ENCODE peak calls at places on chromosomes 16 and 17, in seven cellular contexts. M, J, W, V, S, C and L are unnamed samples.

GRCh38 chr16:81632392-81633146 is 146.5 kb upstream of the PLCG2 start:
- DNase-seq in M (no peak), J (no peak), W (no peak), V (peak), S (no peak), C (no peak), L (no peak)

GRCh38 chr16:82034981-82035612 is at the start of gene HSD17B2:
- DNase-seq in M (no peak), J (no peak), W (no peak), V (peak), S (no peak), C (no peak), L (no peak)

GRCh38 chr17:68561319-68561718 is 39.8 kb downstream of the FAM20A start:
- DNase-seq in M (no peak), J (no peak), W (no peak), V (no peak), S (no peak), C (no peak), L (no peak)

GRCh38 chr17:7587831-7588230 is 2.1 kb downstream of the SOX15 start:
- DNase-seq in M (no peak), J (no peak), W (no peak), V (no peak), S (no peak), C (no peak), L (no peak)

GRCh38 chr16:70800306-70800705 is 652 bp downstream of the VAC14 start:
- DNase-seq in M (no peak), J (no peak), W (no peak), V (no peak), S (no peak), C (no peak), L (no peak)

GRCh38 chr17:10754109-10754508 is 24.3 kb upstream of the TMEM220 start:
- DNase-seq in M (no peak), J (no peak), W (peak), V (no peak), S (no peak), C (no peak), L (no peak)

GRCh38 chr17:79026345-79027273 is 2.6 kb downstream of the C1QTNF1 start:
- DNase-seq in M (no peak), J (no peak), W (no peak), V (peak), S (peak), C (no peak), L (no peak)

GRCh38 chr16:1713331-1713730 is 7.3 kb downstream of the MAPK8IP3 start:
- DNase-seq in M (no peak), J (no peak), W (no peak), V (no peak), S (no peak), C (no peak), L (no peak)

GRCh38 chr16:78638371-78638770 is 538.9 kb downstream of the WWOX start:
- DNase-seq in M (no peak), J (no peak), W (no peak), V (no peak), S (no peak), C (no peak), L (no peak)

GRCh38 chr17:63537991-63538692 is 12.1 kb upstream of the DCAF7 start:
- DNase-seq in M (no peak), J (no peak), W (peak), V (no peak), S (no peak), C (peak), L (no peak)

GRCh38 chr16:12398029-12398735 is 405.5 kb downstream of the CPPED1 start:
- DNase-seq in M (no peak), J (no peak), W (no peak), V (no peak), S (no peak), C (no peak), L (no peak)

GRCh38 chr16:84709609-84710008 is 9.8 kb downstream of the USP10 start:
- DNase-seq in M (no peak), J (no peak), W (no peak), V (no peak), S (no peak), C (no peak), L (no peak)

GRCh38 chr17:42194133-42194899 is at the start of gene GHDC:
- DNase-seq in M (no peak), J (no peak), W (peak), V (peak), S (peak), C (peak), L (no peak)

GRCh38 chr16:4339909-4340308 is 11.2 kb downstream of the PAM16 start:
- DNase-seq in M (no peak), J (no peak), W (no peak), V (no peak), S (peak), C (peak), L (no peak)

GRCh38 chr17:309361-309888 is 43.2 kb downstream of the RPH3AL start:
- DNase-seq in M (no peak), J (peak), W (peak), V (no peak), S (no peak), C (peak), L (peak)

GRCh38 chr16:54054237-54054780 is 232.3 kb downstream of the IRX3 start:
- DNase-seq in M (no peak), J (no peak), W (peak), V (no peak), S (no peak), C (no peak), L (no peak)

GRCh38 chr16:68396481-68396880 is 51.8 kb downstream of the SMPD3 start:
- DNase-seq in M (no peak), J (peak), W (peak), V (no peak), S (no peak), C (no peak), L (no peak)

GRCh38 chr17:75845058-75845711 is 981 bp upstream of the UNC13D start:
- DNase-seq in M (no peak), J (peak), W (peak), V (no peak), S (peak), C (peak), L (no peak)

GRCh38 chr17:75266315-75267145 is 4.5 kb downstream of the MIF4GD start:
- DNase-seq in M (no peak), J (no peak), W (no peak), V (no peak), S (no peak), C (no peak), L (no peak)

GRCh38 chr17:39014044-39014794 is 47.0 kb upstream of the FBXO47 start:
- DNase-seq in M (no peak), J (no peak), W (no peak), V (no peak), S (no peak), C (no peak), L (no peak)

GRCh38 chr17:29948460-29949185 is 7.2 kb downstream of the EFCAB5 start:
- DNase-seq in M (no peak), J (no peak), W (no peak), V (no peak), S (no peak), C (no peak), L (no peak)

GRCh38 chr16:89598199-89598598 is 15.2 kb upstream of the DPEP1 start:
- DNase-seq in M (no peak), J (no peak), W (no peak), V (no peak), S (no peak), C (no peak), L (no peak)

GRCh38 chr17:80859004-80859941 is 132.4 kb upstream of the CHMP6 start:
- DNase-seq in M (no peak), J (no peak), W (peak), V (peak), S (peak), C (peak), L (no peak)

GRCh38 chr17:48113201-48113676 is 5.7 kb downstream of the SNX11 start:
- DNase-seq in M (no peak), J (no peak), W (no peak), V (no peak), S (no peak), C (no peak), L (no peak)

GRCh38 chr17:52170963-52171572 is 12.6 kb upstream of the CA10 start:
- DNase-seq in M (no peak), J (peak), W (peak), V (no peak), S (no peak), C (no peak), L (no peak)
- TF ChIP-seq CTCF in M (no peak), J (peak), W (peak), V (peak), S (no peak), C (no peak), L (peak)

GRCh38 chr16:50998411-50998810 is 152.7 kb downstream of the SALL1 start:
- DNase-seq in M (no peak), J (no peak), W (no peak), V (no peak), S (no peak), C (no peak), L (no peak)

GRCh38 chr16:50996166-50996565 is 154.9 kb downstream of the SALL1 start:
- DNase-seq in M (no peak), J (no peak), W (no peak), V (no peak), S (no peak), C (no peak), L (no peak)

GRCh38 chr16:51002889-51003490 is 148.1 kb downstream of the SALL1 start:
- DNase-seq in M (no peak), J (no peak), W (no peak), V (no peak), S (no peak), C (no peak), L (no peak)

GRCh38 chr16:50997679-50998078 is 153.4 kb downstream of the SALL1 start:
- DNase-seq in M (no peak), J (no peak), W (no peak), V (no peak), S (no peak), C (no peak), L (no peak)

GRCh38 chr16:50999181-50999580 is 151.9 kb downstream of the SALL1 start:
- DNase-seq in M (no peak), J (no peak), W (peak), V (no peak), S (no peak), C (no peak), L (no peak)
- TF ChIP-seq CTCF in M (no peak), J (no peak), W (no peak), V (no peak), S (no peak), C (no peak), L (no peak)

GRCh38 chr16:2964416-2965223 is 545 bp downstream of the KREMEN2 start:
- DNase-seq in M (no peak), J (peak), W (peak), V (peak), S (no peak), C (peak), L (peak)
- TF ChIP-seq CTCF in M (no peak), J (peak), W (no peak), V (no peak), S (no peak), C (no peak), L (no peak)

GRCh38 chr17:61412860-61413653 is 13.4 kb downstream of the TBX2 start:
- DNase-seq in M (no peak), J (no peak), W (peak), V (no peak), S (no peak), C (no peak), L (no peak)

GRCh38 chr17:61411944-61412859 is 12.6 kb downstream of the TBX2 start:
- DNase-seq in M (no peak), J (peak), W (peak), V (peak), S (peak), C (peak), L (peak)

GRCh38 chr17:61410555-61411089 is 11.0 kb downstream of the TBX2 start:
- DNase-seq in M (no peak), J (peak), W (peak), V (peak), S (peak), C (peak), L (peak)

GRCh38 chr17:61410100-61410551 is 10.5 kb downstream of the TBX2 start:
- DNase-seq in M (no peak), J (no peak), W (no peak), V (no peak), S (no peak), C (peak), L (no peak)

GRCh38 chr17:61411114-61411943 is 11.7 kb downstream of the TBX2 start:
- DNase-seq in M (no peak), J (peak), W (peak), V (peak), S (no peak), C (peak), L (peak)
- TF ChIP-seq CTCF in M (no peak), J (peak), W (peak), V (no peak), S (no peak), C (no peak), L (peak)

DNA sequence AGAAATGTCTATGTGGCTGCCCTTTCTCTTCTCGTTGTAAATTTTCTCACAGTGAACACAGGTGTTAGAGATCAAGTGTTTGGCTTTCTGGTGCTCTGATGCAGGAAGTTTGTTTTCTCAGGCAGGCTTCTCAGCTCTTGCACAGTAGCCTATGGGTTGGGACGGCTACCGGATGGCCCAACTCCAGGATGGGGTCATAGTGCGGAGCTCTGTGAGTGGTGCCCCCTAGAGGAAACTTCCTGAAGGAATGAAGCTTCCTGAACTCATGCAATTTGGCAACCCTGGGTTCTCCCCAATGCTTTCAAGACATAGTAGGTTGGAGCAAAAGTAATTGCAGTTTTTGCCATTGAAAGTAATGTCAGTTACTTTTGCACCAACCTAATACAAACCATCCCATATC is 407.5 kb upstream of the HSBP1 start:
- DNase-seq in M (no peak), J (no peak), W (peak), V (no peak), S (no peak), C (no peak), L (no peak)
- TF ChIP-seq CTCF in M (no peak), J (peak), W (peak), V (no peak), S (no peak), C (no peak), L (no peak)

DNA sequence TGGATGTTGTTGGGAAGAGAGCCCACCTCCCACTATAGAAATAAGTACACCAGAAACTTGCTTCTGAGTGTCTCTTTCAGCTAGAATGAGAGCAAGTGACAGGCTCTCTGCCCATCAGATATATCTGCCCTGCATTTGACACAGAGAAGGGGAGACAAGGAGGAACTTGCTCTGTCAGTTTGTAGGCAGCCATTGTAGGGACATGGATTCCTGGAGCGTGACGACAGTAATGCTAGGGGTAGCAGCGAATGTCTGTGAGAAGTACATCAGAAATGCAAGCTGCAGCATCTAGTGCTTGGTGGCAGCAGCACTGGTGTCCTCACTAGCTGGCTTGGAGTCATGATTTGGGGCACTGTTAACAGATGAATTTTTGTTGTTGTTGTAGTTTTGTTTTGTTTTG is 23.0 kb downstream of the ZNF200 start:
- DNase-seq in M (no peak), J (no peak), W (no peak), V (no peak), S (no peak), C (no peak), L (no peak)
- TF ChIP-seq CTCF in M (no peak), J (no peak), W (no peak), V (no peak), S (no peak), C (no peak), L (no peak)

GRCh38 chr17:59888145-59888750 is 4.5 kb downstream of the TUBD1 start:
- DNase-seq in M (no peak), J (no peak), W (no peak), V (no peak), S (no peak), C (no peak), L (no peak)

GRCh38 chr17:59893617-59894100 is 738 bp downstream of the RPS6KB1 start:
- DNase-seq in M (no peak), J (no peak), W (peak), V (no peak), S (no peak), C (no peak), L (peak)

GRCh38 chr17:59892251-59892848 is 393 bp downstream of the TUBD1 start:
- DNase-seq in M (no peak), J (no peak), W (no peak), V (no peak), S (no peak), C (no peak), L (no peak)

GRCh38 chr17:59892849-59893616 is at the start of the genes RPS6KB1 and TUBD1:
- DNase-seq in M (peak), J (peak), W (peak), V (peak), S (peak), C (peak), L (peak)

GRCh38 chr17:59890720-59891119 is 2.0 kb downstream of the TUBD1 start:
- DNase-seq in M (no peak), J (no peak), W (no peak), V (no peak), S (no peak), C (no peak), L (no peak)
- TF ChIP-seq CTCF in M (no peak), J (no peak), W (no peak), V (no peak), S (no peak), C (no peak), L (no peak)